ENCODE peak calls at places on chromosome 13, in six cellular contexts. One of them, this sample, is unnamed.

GRCh38 chr13:89432997-89433396 is 1761.8 kb downstream of the SLITRK5 start:
- DNase-seq in IMR-90: no peak
- DNase-seq in neuronal stem cell: no peak
- DNase-seq in H1: no peak
- DNase-seq in trophoblast cell: no peak
- DNase-seq in mesenchymal stem cell: no peak
- DNase-seq in this sample: no peak

GRCh38 chr13:107512551-107512950 is 702.8 kb downstream of the LIG4 start:
- DNase-seq in IMR-90: no peak
- DNase-seq in neuronal stem cell: no peak
- DNase-seq in H1: no peak
- DNase-seq in trophoblast cell: no peak
- DNase-seq in mesenchymal stem cell: no peak
- DNase-seq in this sample: peak; percentile 38

GRCh38 chr13:112142401-112142930 is 75.5 kb downstream of the SOX1 start:
- DNase-seq in IMR-90: no peak
- DNase-seq in neuronal stem cell: no peak
- DNase-seq in H1: no peak
- DNase-seq in trophoblast cell: no peak
- DNase-seq in mesenchymal stem cell: no peak
- DNase-seq in this sample: no peak

GRCh38 chr13:89294115-89294867 is 1623.1 kb downstream of the SLITRK5 start:
- DNase-seq in IMR-90: no peak
- DNase-seq in neuronal stem cell: no peak
- DNase-seq in H1: no peak
- DNase-seq in trophoblast cell: no peak
- DNase-seq in mesenchymal stem cell: no peak
- DNase-seq in this sample: no peak

GRCh38 chr13:113040597-113041292 is 64.8 kb upstream of the F7 start:
- DNase-seq in IMR-90: no peak
- DNase-seq in neuronal stem cell: no peak
- DNase-seq in H1: no peak
- DNase-seq in trophoblast cell: no peak
- DNase-seq in mesenchymal stem cell: no peak
- DNase-seq in this sample: no peak

GRCh38 chr13:100392709-100393630 is 195.6 kb downstream of the GGACT start:
- DNase-seq in IMR-90: peak; percentile 100
- DNase-seq in neuronal stem cell: peak; percentile 14
- DNase-seq in H1: peak; percentile 41
- DNase-seq in trophoblast cell: peak; percentile 86
- DNase-seq in mesenchymal stem cell: peak; percentile 100
- DNase-seq in this sample: peak; percentile 86

GRCh38 chr13:41546372-41547252 is 89.3 kb downstream of the RGCC start:
- DNase-seq in IMR-90: peak; percentile 89
- DNase-seq in neuronal stem cell: no peak
- DNase-seq in H1: no peak
- DNase-seq in trophoblast cell: no peak
- DNase-seq in mesenchymal stem cell: peak; percentile 92
- DNase-seq in this sample: no peak

GRCh38 chr13:67769987-67770341 is 539.8 kb upstream of the PCDH9 start:
- DNase-seq in IMR-90: no peak
- DNase-seq in neuronal stem cell: no peak
- DNase-seq in H1: no peak
- DNase-seq in trophoblast cell: no peak
- DNase-seq in mesenchymal stem cell: no peak
- DNase-seq in this sample: no peak

GRCh38 chr13:44903596-44903995 is 85.7 kb downstream of the NUFIP1 start:
- DNase-seq in IMR-90: peak; percentile 84
- DNase-seq in neuronal stem cell: no peak
- DNase-seq in H1: no peak
- DNase-seq in trophoblast cell: no peak
- DNase-seq in mesenchymal stem cell: peak; percentile 99
- DNase-seq in this sample: no peak

GRCh38 chr13:44040070-44040753 is 160.5 kb downstream of the LACC1 start:
- DNase-seq in IMR-90: peak; percentile 54
- DNase-seq in neuronal stem cell: no peak
- DNase-seq in H1: no peak
- DNase-seq in trophoblast cell: no peak
- DNase-seq in mesenchymal stem cell: peak; percentile 73
- DNase-seq in this sample: no peak

GRCh38 chr13:112859817-112860190 is 109.2 kb upstream of the MCF2L start:
- DNase-seq in IMR-90: peak; percentile 82
- DNase-seq in neuronal stem cell: no peak
- DNase-seq in H1: no peak
- DNase-seq in trophoblast cell: no peak
- DNase-seq in mesenchymal stem cell: peak; percentile 29
- DNase-seq in this sample: no peak

DNA sequence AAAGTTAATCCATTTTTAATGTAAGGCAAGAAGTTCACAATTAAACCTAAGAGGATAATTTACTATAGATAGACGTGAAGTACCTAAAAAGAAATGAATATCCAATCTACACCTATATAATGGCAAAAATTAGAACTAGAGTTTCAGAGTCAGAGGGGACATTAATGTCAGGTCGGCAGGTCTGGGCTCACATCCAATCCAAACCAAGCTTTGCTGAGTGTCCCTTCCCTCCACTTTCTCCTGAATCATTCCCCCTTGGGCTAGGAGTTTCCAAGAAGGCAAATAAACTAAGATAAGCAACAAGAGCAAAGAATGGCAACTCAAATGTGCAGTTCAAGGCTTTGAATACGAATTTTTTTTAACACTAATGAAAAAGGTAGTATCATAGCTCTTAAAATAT is 2.9 kb downstream of the FLT3 start:
- DNase-seq in IMR-90: no peak
- DNase-seq in neuronal stem cell: no peak
- DNase-seq in H1: no peak
- DNase-seq in trophoblast cell: no peak
- DNase-seq in mesenchymal stem cell: no peak
- DNase-seq in this sample: no peak
- H3K4me1 ChIP-seq in IMR-90: peaks cover 2% of the 10 kb centered on the region
- H3K4me1 ChIP-seq in neuronal stem cell: no peaks in the 10 kb centered on the region
- H3K4me1 ChIP-seq in H1: peaks cover 3% of the 10 kb centered on the region
- H3K4me1 ChIP-seq in trophoblast cell: peaks cover 11% of the 10 kb centered on the region
- H3K4me1 ChIP-seq in mesenchymal stem cell: peaks cover 11% of the 10 kb centered on the region
- H3K4me1 ChIP-seq in this sample: no peaks in the 10 kb centered on the region

GRCh38 chr13:49627831-49628652 is at the start of gene ARL11:
- DNase-seq in IMR-90: no peak
- DNase-seq in neuronal stem cell: no peak
- DNase-seq in H1: peak; percentile 73
- DNase-seq in trophoblast cell: peak; percentile 86
- DNase-seq in mesenchymal stem cell: no peak
- DNase-seq in this sample: peak; percentile 92
- H4K91ac ChIP-seq in IMR-90: no peak within 1 kb of the TSS
- H4K91ac ChIP-seq in neuronal stem cell: no peak within 1 kb of the TSS
- H4K91ac ChIP-seq in H1: no peak within 1 kb of the TSS
- H4K91ac ChIP-seq in trophoblast cell: peak within 1 kb of the TSS; percentile 9
- H4K91ac ChIP-seq in mesenchymal stem cell: no peak within 1 kb of the TSS
- H4K91ac ChIP-seq in this sample: no peak within 1 kb of the TSS

GRCh38 chr13:49998714-49999624 is 2.1 kb downstream of the TRIM13 start:
- DNase-seq in IMR-90: no peak
- DNase-seq in neuronal stem cell: no peak
- DNase-seq in H1: peak; percentile 67
- DNase-seq in trophoblast cell: no peak
- DNase-seq in mesenchymal stem cell: no peak
- DNase-seq in this sample: peak; percentile 90
- H3K4me1 ChIP-seq in IMR-90: peaks cover 4% of the 10 kb centered on the region
- H3K4me1 ChIP-seq in neuronal stem cell: peaks cover 5% of the 10 kb centered on the region
- H3K4me1 ChIP-seq in H1: peaks cover 4% of the 10 kb centered on the region
- H3K4me1 ChIP-seq in trophoblast cell: peaks cover 9% of the 10 kb centered on the region
- H3K4me1 ChIP-seq in mesenchymal stem cell: peaks cover 8% of the 10 kb centered on the region
- H3K4me1 ChIP-seq in this sample: no peaks in the 10 kb centered on the region

GRCh38 chr13:31053098-31053497 is 108.6 kb downstream of the HSPH1 start:
- DNase-seq in IMR-90: peak; percentile 37
- DNase-seq in neuronal stem cell: no peak
- DNase-seq in H1: no peak
- DNase-seq in trophoblast cell: no peak
- DNase-seq in mesenchymal stem cell: peak; percentile 42
- DNase-seq in this sample: no peak

GRCh38 chr13:31053896-31054295 is 107.8 kb downstream of the HSPH1 start:
- DNase-seq in IMR-90: no peak
- DNase-seq in neuronal stem cell: no peak
- DNase-seq in H1: no peak
- DNase-seq in trophoblast cell: no peak
- DNase-seq in mesenchymal stem cell: no peak
- DNase-seq in this sample: no peak

GRCh38 chr13:31050486-31051400 is 111.0 kb downstream of the HSPH1 start:
- DNase-seq in IMR-90: peak; percentile 57
- DNase-seq in neuronal stem cell: no peak
- DNase-seq in H1: no peak
- DNase-seq in trophoblast cell: no peak
- DNase-seq in mesenchymal stem cell: peak; percentile 40
- DNase-seq in this sample: no peak

GRCh38 chr13:31051999-31052398 is 109.7 kb downstream of the HSPH1 start:
- DNase-seq in IMR-90: peak; percentile 8
- DNase-seq in neuronal stem cell: no peak
- DNase-seq in H1: no peak
- DNase-seq in trophoblast cell: no peak
- DNase-seq in mesenchymal stem cell: peak; percentile 22
- DNase-seq in this sample: peak; percentile 67

GRCh38 chr13:31052478-31052877 is 109.2 kb downstream of the HSPH1 start:
- DNase-seq in IMR-90: no peak
- DNase-seq in neuronal stem cell: no peak
- DNase-seq in H1: no peak
- DNase-seq in trophoblast cell: no peak
- DNase-seq in mesenchymal stem cell: no peak
- DNase-seq in this sample: no peak
- H4K91ac ChIP-seq in IMR-90: no peak overlapping the region
- H4K91ac ChIP-seq in neuronal stem cell: no peak overlapping the region
- H4K91ac ChIP-seq in H1: no peak overlapping the region
- H4K91ac ChIP-seq in trophoblast cell: no peak overlapping the region
- H4K91ac ChIP-seq in mesenchymal stem cell: no peak overlapping the region
- H4K91ac ChIP-seq in this sample: no peak overlapping the region

GRCh38 chr13:29801737-29802305 is 48.6 kb downstream of the UBL3 start:
- DNase-seq in IMR-90: peak; percentile 20
- DNase-seq in neuronal stem cell: no peak
- DNase-seq in H1: no peak
- DNase-seq in trophoblast cell: no peak
- DNase-seq in mesenchymal stem cell: no peak
- DNase-seq in this sample: no peak

GRCh38 chr13:29801102-29801501 is 49.3 kb downstream of the UBL3 start:
- DNase-seq in IMR-90: no peak
- DNase-seq in neuronal stem cell: no peak
- DNase-seq in H1: no peak
- DNase-seq in trophoblast cell: no peak
- DNase-seq in mesenchymal stem cell: no peak
- DNase-seq in this sample: no peak

GRCh38 chr13:29800687-29801086 is 49.7 kb downstream of the UBL3 start:
- DNase-seq in IMR-90: no peak
- DNase-seq in neuronal stem cell: no peak
- DNase-seq in H1: no peak
- DNase-seq in trophoblast cell: no peak
- DNase-seq in mesenchymal stem cell: no peak
- DNase-seq in this sample: peak; percentile 27

GRCh38 chr13:29802621-29803020 is 47.8 kb downstream of the UBL3 start:
- DNase-seq in IMR-90: peak; percentile 32
- DNase-seq in neuronal stem cell: no peak
- DNase-seq in H1: no peak
- DNase-seq in trophoblast cell: no peak
- DNase-seq in mesenchymal stem cell: no peak
- DNase-seq in this sample: no peak

DNA sequence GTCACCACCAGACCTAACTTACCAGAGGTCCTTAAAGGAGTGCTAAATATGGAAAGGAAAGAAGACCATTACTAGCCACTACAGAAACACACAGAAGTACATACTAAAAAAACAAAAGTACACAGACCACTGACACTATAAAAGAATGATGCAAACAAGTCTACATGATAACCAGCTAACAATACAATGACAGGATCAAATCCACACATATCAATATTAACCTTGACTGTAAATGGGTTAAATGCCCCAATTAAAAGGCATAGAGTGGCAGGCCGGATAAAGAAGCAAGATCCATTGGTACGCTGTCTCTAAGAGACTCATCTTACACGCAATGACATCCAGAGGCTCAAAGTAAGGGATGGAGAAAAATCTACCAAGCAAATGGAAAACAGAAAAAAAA is 47.2 kb downstream of the UBL3 start:
- DNase-seq in IMR-90: no peak
- DNase-seq in neuronal stem cell: no peak
- DNase-seq in H1: no peak
- DNase-seq in trophoblast cell: no peak
- DNase-seq in mesenchymal stem cell: no peak
- DNase-seq in this sample: no peak
- H3K4me1 ChIP-seq in IMR-90: peaks cover 7% of the 10 kb centered on the region
- H3K4me1 ChIP-seq in neuronal stem cell: peaks cover 13% of the 10 kb centered on the region
- H3K4me1 ChIP-seq in H1: peaks cover 9% of the 10 kb centered on the region
- H3K4me1 ChIP-seq in trophoblast cell: peaks cover 19% of the 10 kb centered on the region
- H3K4me1 ChIP-seq in mesenchymal stem cell: peaks cover 8% of the 10 kb centered on the region
- H3K4me1 ChIP-seq in this sample: peaks cover 8% of the 10 kb centered on the region

GRCh38 chr13:22077764-22078163 is 406.9 kb downstream of the FGF9 start:
- DNase-seq in IMR-90: no peak
- DNase-seq in neuronal stem cell: no peak
- DNase-seq in H1: no peak
- DNase-seq in trophoblast cell: no peak
- DNase-seq in mesenchymal stem cell: no peak
- DNase-seq in this sample: no peak
- H4K91ac ChIP-seq in IMR-90: no peak overlapping the region
- H4K91ac ChIP-seq in neuronal stem cell: no peak overlapping the region
- H4K91ac ChIP-seq in H1: no peak overlapping the region
- H4K91ac ChIP-seq in trophoblast cell: no peak overlapping the region
- H4K91ac ChIP-seq in mesenchymal stem cell: no peak overlapping the region
- H4K91ac ChIP-seq in this sample: no peak overlapping the region

GRCh38 chr13:105538346-105538745 is 997.1 kb downstream of the EFNB2 start:
- DNase-seq in IMR-90: no peak
- DNase-seq in neuronal stem cell: no peak
- DNase-seq in H1: no peak
- DNase-seq in trophoblast cell: no peak
- DNase-seq in mesenchymal stem cell: no peak
- DNase-seq in this sample: no peak

GRCh38 chr13:105545811-105546210 is 989.7 kb downstream of the EFNB2 start:
- DNase-seq in IMR-90: no peak
- DNase-seq in neuronal stem cell: no peak
- DNase-seq in H1: no peak
- DNase-seq in trophoblast cell: no peak
- DNase-seq in mesenchymal stem cell: no peak
- DNase-seq in this sample: no peak

GRCh38 chr13:105541565-105541964 is 993.9 kb downstream of the EFNB2 start:
- DNase-seq in IMR-90: no peak
- DNase-seq in neuronal stem cell: no peak
- DNase-seq in H1: no peak
- DNase-seq in trophoblast cell: no peak
- DNase-seq in mesenchymal stem cell: no peak
- DNase-seq in this sample: no peak

DNA sequence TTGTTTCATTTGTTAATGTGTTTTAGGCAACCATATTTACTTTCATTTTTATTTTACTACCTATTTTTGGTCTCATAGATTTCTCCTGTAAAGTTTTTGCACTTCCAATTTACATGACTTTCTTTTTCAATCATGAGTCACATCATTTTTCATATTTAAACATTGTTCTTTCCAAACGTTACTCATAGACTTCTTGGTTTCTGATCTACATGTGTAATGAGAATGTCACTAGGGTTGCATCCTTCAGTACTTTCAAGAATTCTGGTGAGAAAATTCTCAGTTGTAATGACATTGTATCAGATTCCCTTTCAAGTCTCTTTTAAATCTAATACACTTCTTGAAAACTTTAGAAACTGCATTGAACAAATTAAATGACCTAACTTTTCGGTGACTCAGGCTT is 991.7 kb downstream of the EFNB2 start:
- DNase-seq in IMR-90: no peak
- DNase-seq in neuronal stem cell: no peak
- DNase-seq in H1: no peak
- DNase-seq in trophoblast cell: no peak
- DNase-seq in mesenchymal stem cell: no peak
- DNase-seq in this sample: no peak
- H3K4me1 ChIP-seq in IMR-90: no peaks in the 10 kb centered on the region
- H3K4me1 ChIP-seq in neuronal stem cell: no peaks in the 10 kb centered on the region
- H3K4me1 ChIP-seq in H1: no peaks in the 10 kb centered on the region
- H3K4me1 ChIP-seq in trophoblast cell: no peaks in the 10 kb centered on the region
- H3K4me1 ChIP-seq in mesenchymal stem cell: no peaks in the 10 kb centered on the region
- H3K4me1 ChIP-seq in this sample: no peaks in the 10 kb centered on the region

GRCh38 chr13:53126803-53127202 is 98.2 kb downstream of the OLFM4 start:
- DNase-seq in IMR-90: peak; percentile 65
- DNase-seq in neuronal stem cell: no peak
- DNase-seq in H1: no peak
- DNase-seq in trophoblast cell: no peak
- DNase-seq in mesenchymal stem cell: no peak
- DNase-seq in this sample: no peak
- H4K91ac ChIP-seq in IMR-90: no peak overlapping the region
- H4K91ac ChIP-seq in neuronal stem cell: no peak overlapping the region
- H4K91ac ChIP-seq in H1: no peak overlapping the region
- H4K91ac ChIP-seq in trophoblast cell: no peak overlapping the region
- H4K91ac ChIP-seq in mesenchymal stem cell: no peak overlapping the region
- H4K91ac ChIP-seq in this sample: no peak overlapping the region